ENCODE peak calls at places on chromosomes 16 and 17, in four cellular contexts. One of them, this sample, is unnamed. For H3K9me3, the result is how much of the 10 kb centered on the place peaks cover.

GRCh38 chr17:7530294-7530900 is 18.5 kb upstream of the TNFSF12 start:
- DNase-seq in heart left ventricle: no peak
- DNase-seq in HepG2: no peak
- DNase-seq in CD8-positive, alpha-beta memory T cell: no peak
- DNase-seq in this sample: no peak

GRCh38 chr16:27198451-27199234 is 4.7 kb upstream of the KDM8 start:
- DNase-seq in heart left ventricle: no peak
- DNase-seq in HepG2: no peak
- DNase-seq in CD8-positive, alpha-beta memory T cell: no peak
- DNase-seq in this sample: no peak

GRCh38 chr16:6573577-6573976 is 759.1 kb upstream of the RBFOX1 start:
- DNase-seq in heart left ventricle: peak
- DNase-seq in HepG2: peak
- DNase-seq in CD8-positive, alpha-beta memory T cell: no peak
- DNase-seq in this sample: peak

GRCh38 chr17:20302191-20302917 is 165.0 kb downstream of the LGALS9B start:
- DNase-seq in heart left ventricle: no peak
- DNase-seq in HepG2: no peak
- DNase-seq in CD8-positive, alpha-beta memory T cell: no peak
- DNase-seq in this sample: no peak

GRCh38 chr16:54928421-54929089 is 2.1 kb upstream of the IRX5 start:
- DNase-seq in heart left ventricle: peak
- DNase-seq in HepG2: no peak
- DNase-seq in CD8-positive, alpha-beta memory T cell: peak
- DNase-seq in this sample: peak

GRCh38 chr17:36935681-36936454 is 1.4 kb upstream of the LHX1 start:
- DNase-seq in heart left ventricle: no peak
- DNase-seq in HepG2: no peak
- DNase-seq in CD8-positive, alpha-beta memory T cell: no peak
- DNase-seq in this sample: peak

GRCh38 chr16:49434733-49435132 is 61.1 kb downstream of the C16orf78 start:
- DNase-seq in heart left ventricle: no peak
- DNase-seq in HepG2: no peak
- DNase-seq in CD8-positive, alpha-beta memory T cell: no peak
- DNase-seq in this sample: no peak

GRCh38 chr17:50148226-50149098 is 2.0 kb downstream of the PPP1R9B start:
- DNase-seq in heart left ventricle: peak
- DNase-seq in HepG2: peak
- DNase-seq in CD8-positive, alpha-beta memory T cell: peak
- DNase-seq in this sample: peak

GRCh38 chr16:8998114-8998513 is 34.4 kb upstream of the USP7 start:
- DNase-seq in heart left ventricle: no peak
- DNase-seq in HepG2: no peak
- DNase-seq in CD8-positive, alpha-beta memory T cell: no peak
- DNase-seq in this sample: no peak

GRCh38 chr16:1310832-1311200 is 1.4 kb downstream of the UBE2I start:
- DNase-seq in heart left ventricle: no peak
- DNase-seq in HepG2: no peak
- DNase-seq in CD8-positive, alpha-beta memory T cell: no peak
- DNase-seq in this sample: no peak

GRCh38 chr16:19502395-19503131 is 19.3 kb downstream of the GDE1 start:
- DNase-seq in heart left ventricle: peak
- DNase-seq in HepG2: peak
- DNase-seq in CD8-positive, alpha-beta memory T cell: peak
- DNase-seq in this sample: peak

GRCh38 chr16:23640669-23640958 is 496 bp downstream of the PALB2 start:
- DNase-seq in heart left ventricle: no peak
- DNase-seq in HepG2: no peak
- DNase-seq in CD8-positive, alpha-beta memory T cell: no peak
- DNase-seq in this sample: peak

DNA sequence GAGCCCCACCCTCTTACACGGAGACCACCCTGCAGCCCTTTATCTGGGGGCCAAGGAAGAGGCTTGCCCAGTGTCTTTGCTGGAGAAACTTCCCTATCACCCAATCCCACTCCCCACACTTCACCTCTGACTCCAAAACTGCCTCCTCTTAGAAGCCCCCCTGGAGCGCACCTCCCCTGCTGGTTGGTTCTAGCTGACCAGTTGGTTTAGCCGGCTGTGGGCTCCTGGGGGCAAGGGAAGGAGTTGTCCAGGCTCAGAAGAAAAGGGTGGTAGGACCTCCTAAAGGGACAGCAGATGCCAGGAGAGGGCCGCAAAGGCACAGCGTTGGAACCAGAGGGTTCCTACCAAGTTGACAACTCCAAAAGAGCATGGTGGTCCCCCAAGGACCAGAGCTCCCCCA is 2.0 kb downstream of the BCAR1 start:
- DNase-seq in heart left ventricle: no peak
- DNase-seq in HepG2: no peak
- DNase-seq in CD8-positive, alpha-beta memory T cell: no peak
- DNase-seq in this sample: no peak
- H3K4me3 ChIP-seq in heart left ventricle: peak
- H3K4me3 ChIP-seq in HepG2: peak
- H3K4me3 ChIP-seq in CD8-positive, alpha-beta memory T cell: no peak
- H3K4me3 ChIP-seq in this sample: no peak

GRCh38 chr17:40763752-40764151 is 8.2 kb downstream of the KRT26 start:
- DNase-seq in heart left ventricle: no peak
- DNase-seq in HepG2: no peak
- DNase-seq in CD8-positive, alpha-beta memory T cell: no peak
- DNase-seq in this sample: no peak
- H3K9me3 ChIP-seq in heart left ventricle: under half
- H3K9me3 ChIP-seq in HepG2: under half
- H3K9me3 ChIP-seq in CD8-positive, alpha-beta memory T cell: under half
- H3K9me3 ChIP-seq in this sample: under half

DNA sequence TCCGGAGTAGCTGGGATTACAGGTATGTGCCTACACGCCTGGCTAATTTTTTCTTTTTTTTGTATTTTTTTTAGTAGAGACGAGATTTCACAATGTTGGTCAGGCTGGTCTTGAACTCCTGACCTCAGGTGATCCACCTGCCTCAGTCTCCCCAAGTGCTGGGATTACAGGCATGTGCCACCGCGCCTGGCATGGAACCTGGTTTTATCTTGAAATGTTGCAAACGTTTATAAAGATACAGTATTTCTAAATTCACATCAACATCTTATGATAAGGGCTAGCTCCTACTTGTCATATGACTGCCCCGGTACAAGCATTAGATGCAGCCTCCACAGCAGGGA is 1.5 kb upstream of the IST1 start:
- DNase-seq in heart left ventricle: no peak
- DNase-seq in HepG2: no peak
- DNase-seq in CD8-positive, alpha-beta memory T cell: no peak
- DNase-seq in this sample: no peak
- H3K4me3 ChIP-seq in heart left ventricle: peak
- H3K4me3 ChIP-seq in HepG2: peak
- H3K4me3 ChIP-seq in CD8-positive, alpha-beta memory T cell: peak
- H3K4me3 ChIP-seq in this sample: peak

GRCh38 chr17:68608515-68609130 is 7.5 kb upstream of the FAM20A start:
- DNase-seq in heart left ventricle: no peak
- DNase-seq in HepG2: no peak
- DNase-seq in CD8-positive, alpha-beta memory T cell: no peak
- DNase-seq in this sample: no peak
- H3K9me3 ChIP-seq in heart left ventricle: under half
- H3K9me3 ChIP-seq in HepG2: under half
- H3K9me3 ChIP-seq in CD8-positive, alpha-beta memory T cell: under half
- H3K9me3 ChIP-seq in this sample: under half

GRCh38 chr17:17269926-17270773 is 10.9 kb downstream of the COPS3 start:
- DNase-seq in heart left ventricle: no peak
- DNase-seq in HepG2: peak
- DNase-seq in CD8-positive, alpha-beta memory T cell: peak
- DNase-seq in this sample: no peak
- H3K4me3 ChIP-seq in heart left ventricle: no peak
- H3K4me3 ChIP-seq in HepG2: no peak
- H3K4me3 ChIP-seq in CD8-positive, alpha-beta memory T cell: no peak
- H3K4me3 ChIP-seq in this sample: no peak

DNA sequence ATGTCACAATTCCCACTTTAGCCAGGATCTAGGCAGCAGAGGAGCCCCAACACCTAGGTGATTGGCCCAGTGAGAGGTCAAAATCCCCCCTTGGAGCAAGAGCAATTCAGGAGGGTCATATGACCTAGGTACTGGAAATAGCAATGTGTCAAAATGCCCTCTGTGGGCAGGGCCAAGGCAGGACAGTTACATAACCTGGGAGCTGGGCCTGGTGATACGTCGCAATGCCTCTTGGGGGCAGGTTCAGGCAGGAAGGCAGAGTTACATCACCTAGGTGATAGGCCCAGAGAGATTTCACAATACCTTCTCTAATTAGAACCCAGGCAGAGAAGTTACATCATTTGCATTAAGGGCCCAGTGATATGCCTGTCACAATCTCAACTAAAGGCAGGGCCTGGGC is 1906.3 kb downstream of the TP53TG3F start:
- DNase-seq in heart left ventricle: no peak
- DNase-seq in HepG2: no peak
- DNase-seq in CD8-positive, alpha-beta memory T cell: no peak
- DNase-seq in this sample: no peak
- H3K9me3 ChIP-seq in heart left ventricle: under half
- H3K9me3 ChIP-seq in HepG2: half or more
- H3K9me3 ChIP-seq in CD8-positive, alpha-beta memory T cell: under half
- H3K9me3 ChIP-seq in this sample: under half

GRCh38 chr17:8698142-8699050 is 46.2 kb downstream of the CCDC42 start:
- DNase-seq in heart left ventricle: peak
- DNase-seq in HepG2: no peak
- DNase-seq in CD8-positive, alpha-beta memory T cell: no peak
- DNase-seq in this sample: no peak
- H3K4me3 ChIP-seq in heart left ventricle: peak
- H3K4me3 ChIP-seq in HepG2: no peak
- H3K4me3 ChIP-seq in CD8-positive, alpha-beta memory T cell: no peak
- H3K4me3 ChIP-seq in this sample: no peak

DNA sequence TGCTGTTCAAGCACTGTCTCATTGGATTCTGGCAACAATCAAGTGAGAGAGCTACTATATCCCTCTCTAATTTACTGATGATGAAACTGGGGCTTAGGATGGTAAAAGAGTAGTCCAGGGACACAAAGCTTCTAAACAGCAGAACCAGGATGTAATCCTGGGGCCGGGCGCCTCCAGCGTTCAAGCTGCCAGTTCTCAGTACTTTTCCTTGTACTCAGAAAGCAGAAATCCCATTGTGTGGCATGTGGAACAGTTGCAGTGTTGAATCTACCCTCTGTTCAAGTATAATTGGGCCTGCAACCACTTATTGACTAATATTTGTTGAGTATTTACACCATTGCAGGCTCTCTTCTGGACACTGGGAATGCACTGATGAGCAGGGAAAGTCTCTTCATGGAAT is 14.5 kb upstream of the CDH13 start:
- DNase-seq in heart left ventricle: no peak
- DNase-seq in HepG2: no peak
- DNase-seq in CD8-positive, alpha-beta memory T cell: no peak
- DNase-seq in this sample: no peak
- H3K9me3 ChIP-seq in heart left ventricle: under half
- H3K9me3 ChIP-seq in HepG2: under half
- H3K9me3 ChIP-seq in CD8-positive, alpha-beta memory T cell: under half
- H3K9me3 ChIP-seq in this sample: under half

GRCh38 chr16:67979955-67980678 is at the start of gene DPEP3:
- DNase-seq in heart left ventricle: no peak
- DNase-seq in HepG2: no peak
- DNase-seq in CD8-positive, alpha-beta memory T cell: no peak
- DNase-seq in this sample: no peak
- H3K4me3 ChIP-seq in heart left ventricle: no peak
- H3K4me3 ChIP-seq in HepG2: no peak
- H3K4me3 ChIP-seq in CD8-positive, alpha-beta memory T cell: no peak
- H3K4me3 ChIP-seq in this sample: no peak

GRCh38 chr17:22145605-22146178 is 453.4 kb downstream of the KCNJ18 start:
- DNase-seq in heart left ventricle: no peak
- DNase-seq in HepG2: no peak
- DNase-seq in CD8-positive, alpha-beta memory T cell: no peak
- DNase-seq in this sample: no peak
- H3K9me3 ChIP-seq in heart left ventricle: under half
- H3K9me3 ChIP-seq in HepG2: half or more
- H3K9me3 ChIP-seq in CD8-positive, alpha-beta memory T cell: under half
- H3K9me3 ChIP-seq in this sample: under half